ENCODE peak calls at places on chromosomes 7 and 10, in five cellular contexts. S, J, T, E and N are unnamed samples.

GRCh38 chr10:130407052-130407451 is 270.9 kb downstream of the GLRX3 start:
- DNase-seq in E (no peak), T (no peak), J (no peak), S (no peak), N (no peak)

GRCh38 chr10:60465801-60466200 is 76.1 kb upstream of the ANK3 start:
- DNase-seq in T (no peak), J (no peak), S (no peak), E (no peak), N (no peak)

GRCh38 chr7:80182630-80183276 is 48.1 kb downstream of the GNAI1 start:
- DNase-seq in E (no peak), J (no peak), T (no peak), S (no peak), N (no peak)

GRCh38 chr7:157000047-157000726 is 10.3 kb downstream of the MNX1 start:
- DNase-seq in S (no peak), T (no peak), J (no peak), E (no peak), N (no peak)

GRCh38 chr7:27775772-27776171 is 35.8 kb downstream of the TAX1BP1 start:
- DNase-seq in T (no peak), J (no peak), E (no peak), S (no peak), N (no peak)

GRCh38 chr7:45171946-45172345 is 14.4 kb downstream of the RAMP3 start:
- DNase-seq in E (no peak), T (peak), S (no peak), J (no peak), N (no peak)

GRCh38 chr7:2878306-2878705 is 34.2 kb upstream of the GNA12 start:
- DNase-seq in E (no peak), S (no peak), T (no peak), J (no peak), N (no peak)

GRCh38 chr7:116672596-116673503 is 854 bp downstream of the MET start:
- DNase-seq in E (no peak), J (no peak), S (no peak), T (peak), N (no peak)

GRCh38 chr7:8605227-8605626 is 171.8 kb downstream of the NXPH1 start:
- DNase-seq in T (no peak), J (no peak), E (no peak), S (no peak), N (no peak)

GRCh38 chr7:99011341-99011705 is 132.6 kb downstream of the SMURF1 start:
- DNase-seq in E (no peak), T (no peak), S (no peak), J (no peak), N (no peak)

GRCh38 chr10:128861018-128861565 is 605.9 kb upstream of the MGMT start:
- DNase-seq in T (no peak), S (no peak), J (no peak), E (no peak), N (no peak)

DNA sequence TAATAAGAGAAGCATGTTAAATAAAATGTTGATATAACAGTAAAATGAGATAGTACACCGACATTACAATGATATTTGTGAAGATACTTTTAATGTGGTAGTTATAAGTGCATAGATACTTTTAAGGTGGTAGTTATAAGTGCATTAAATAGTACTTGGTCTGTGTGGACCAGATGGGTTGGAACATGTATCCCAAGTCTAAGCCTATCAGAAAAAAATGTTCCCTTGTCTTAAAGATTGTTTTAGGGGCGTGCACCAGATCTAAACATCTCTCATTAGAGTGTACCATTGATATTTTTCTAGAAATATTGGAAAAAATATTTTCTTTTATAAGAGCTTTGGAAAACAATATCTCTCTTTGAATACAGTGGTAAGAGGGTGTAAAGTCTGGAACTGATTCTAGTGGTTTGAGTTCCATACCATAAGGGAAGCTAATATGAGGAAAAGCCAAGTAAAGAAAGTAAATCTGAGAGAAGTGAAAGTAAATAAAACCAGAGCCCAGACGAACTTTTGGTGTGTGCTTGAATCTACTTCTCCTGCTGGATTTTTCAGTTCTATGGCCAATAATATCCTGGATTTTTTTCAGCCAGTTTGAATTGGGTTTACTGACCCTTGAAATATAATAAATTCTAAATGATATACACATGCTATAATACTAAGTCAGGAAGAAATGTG is 175.3 kb downstream of the MBL2 start:
- DNase-seq in S (no peak), E (no peak), T (no peak), J (no peak), N (no peak)
- H3K4me3 ChIP-seq in S (no peak), E (no peak), T (no peak), J (no peak), N (no peak)

GRCh38 chr7:142519077-142519789 is 230.0 kb upstream of the PRSS1 start:
- DNase-seq in S (no peak), T (no peak), E (no peak), J (no peak), N (no peak)
- TF ChIP-seq CTCF in S (no peak), T (no peak), E (no peak), J (no peak), N (no peak)

DNA sequence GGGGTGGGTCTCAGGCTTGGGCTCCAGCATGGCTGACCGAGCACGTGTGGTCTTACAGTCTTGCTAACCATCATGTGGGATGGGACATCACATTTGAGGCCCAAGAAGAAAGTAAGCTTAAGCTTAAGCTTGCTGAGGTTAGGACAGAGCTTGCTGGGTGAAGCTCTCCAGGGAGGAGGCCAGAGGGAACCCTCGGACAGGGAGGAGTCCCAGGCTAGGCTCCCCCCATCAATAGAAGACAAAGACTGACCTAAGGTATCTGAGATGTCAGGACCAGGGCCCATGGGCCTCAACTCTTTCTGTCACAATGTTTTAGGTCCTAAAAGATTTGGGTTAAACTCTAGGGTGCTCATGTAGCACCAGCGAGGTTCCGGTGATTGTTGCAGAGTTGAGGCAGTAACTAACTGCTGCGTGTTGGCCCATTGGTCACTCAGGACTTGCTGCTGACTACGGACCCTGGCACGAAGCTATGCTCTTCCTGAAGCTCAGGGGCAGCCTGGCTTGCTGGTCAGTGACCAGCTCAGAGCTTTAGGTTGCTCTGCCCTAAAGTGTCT is 10.5 kb downstream of the AKR1E2 start:
- DNase-seq in S (no peak), T (no peak), E (no peak), J (no peak), N (peak)
- H3K4me3 ChIP-seq in S (no peak), T (no peak), E (no peak), J (no peak), N (no peak)

DNA sequence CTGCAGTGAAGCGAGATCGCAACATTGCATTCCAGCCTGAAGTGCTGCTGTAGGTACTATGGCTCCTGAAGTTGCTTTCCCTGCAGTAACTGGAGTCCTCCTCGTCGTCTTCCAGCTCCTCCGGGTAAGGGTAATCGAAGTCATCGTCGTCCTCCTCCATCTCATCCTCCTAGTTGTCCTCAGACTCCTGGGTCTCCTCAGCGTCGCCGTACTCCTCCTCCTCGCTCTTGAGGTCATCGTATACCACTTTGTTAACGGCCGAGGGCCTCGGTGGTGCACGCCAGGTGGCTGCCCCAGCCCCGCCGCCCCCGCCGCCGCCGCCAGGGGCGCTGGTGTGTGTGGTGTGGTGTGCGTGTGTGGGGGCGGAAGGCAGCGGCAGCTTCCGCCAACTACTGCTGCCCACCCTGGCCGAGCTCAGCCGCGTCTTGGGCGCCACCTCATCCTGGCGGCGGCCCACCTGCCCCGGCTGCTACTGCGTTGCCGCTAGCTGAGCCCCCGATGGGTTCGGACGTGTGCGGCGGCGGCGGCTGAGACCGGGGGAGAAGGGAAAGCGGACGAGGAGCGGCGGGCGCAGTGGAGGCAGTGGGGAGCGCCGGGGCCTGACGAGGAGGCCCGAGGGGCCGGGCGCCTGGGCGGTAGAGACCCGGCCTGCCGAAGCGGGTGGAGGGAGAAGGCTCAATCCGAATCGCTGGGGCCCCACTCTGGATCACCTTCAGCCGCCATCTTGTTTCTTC is 11.8 kb upstream of the ACBD5 start:
- DNase-seq in T (peak), S (peak), E (peak), J (peak), N (peak)
- TF ChIP-seq CTCF in T (peak), S (no peak), E (peak), J (peak), N (peak)

GRCh38 chr10:64408386-64409178 is 887.4 kb downstream of the REEP3 start:
- DNase-seq in T (no peak), J (no peak), E (no peak), S (no peak), N (no peak)

GRCh38 chr10:64409349-64409748 is 888.1 kb downstream of the REEP3 start:
- DNase-seq in T (no peak), S (no peak), J (no peak), E (no peak), N (no peak)
- H3K4me3 ChIP-seq in T (no peak), S (no peak), J (no peak), E (no peak), N (no peak)